ENCODE peak calls at places on chromosomes 1 and 21, in four cellular contexts. U is K562, M is WTC11, I is HepG2. V is an unnamed sample.

GRCh38 chr1:204380293-204380831 is 20.6 kb upstream of the PLEKHA6 start:
- DNase-seq in U (no peak), M (no peak), I (no peak), V (no peak)

GRCh38 chr21:14538477-14538876 is 7.6 kb downstream of the SAMSN1 start:
- DNase-seq in I (no peak), U (no peak), M (no peak), V (no peak)

GRCh38 chr1:41789616-41790330 is 128.9 kb downstream of the HIVEP3 start:
- DNase-seq in M (no peak), I (no peak), U (no peak), V (no peak)

GRCh38 chr1:114274621-114275317 is 121.1 kb upstream of the SYT6 start:
- DNase-seq in I (no peak), M (no peak), U (no peak), V (no peak)

GRCh38 chr1:28172690-28173150 is 3.8 kb downstream of the PTAFR start:
- DNase-seq in U (peak), I (peak), M (no peak), V (no peak)

GRCh38 chr1:248828845-248829244 is 3.1 kb upstream of the SH3BP5L start:
- DNase-seq in M (no peak), U (peak), I (peak), V (peak)

GRCh38 chr21:38114717-38115333 is 142.0 kb upstream of the KCNJ15 start:
- DNase-seq in I (no peak), M (no peak), U (peak), V (no peak)

GRCh38 chr1:149884433-149885363 is 14.7 kb upstream of the BOLA1 start:
- DNase-seq in M (no peak), I (no peak), U (peak), V (no peak)

GRCh38 chr21:42032266-42032665 is 22.1 kb upstream of the ZBTB21 start:
- DNase-seq in I (no peak), M (no peak), U (no peak), V (no peak)

GRCh38 chr1:84000954-84001495 is 2.1 kb upstream of the TTLL7 start:
- DNase-seq in U (no peak), I (no peak), M (no peak), V (no peak)

GRCh38 chr1:43930168-43930948 is 3.2 kb upstream of the ARTN start:
- DNase-seq in U (no peak), I (no peak), M (peak), V (no peak)

GRCh38 chr1:214976665-214977064 is 105.9 kb upstream of the KCNK2 start:
- DNase-seq in U (peak), M (no peak), I (no peak), V (no peak)

GRCh38 chr21:21751286-21751685 is 753.1 kb downstream of the NCAM2 start:
- DNase-seq in I (no peak), M (no peak), U (no peak), V (no peak)

GRCh38 chr21:26070822-26071425 is 99.6 kb downstream of the APP start:
- DNase-seq in U (no peak), M (no peak), I (no peak), V (no peak)

GRCh38 chr1:21781971-21782867 is 730 bp downstream of the USP48 start:
- DNase-seq in M (no peak), I (peak), U (peak), V (peak)

GRCh38 chr1:176897350-176898236 is 266.9 kb downstream of the ASTN1 start:
- DNase-seq in U (peak), I (peak), M (peak), V (peak)

GRCh38 chr1:207698822-207699483 is 52.9 kb upstream of the CD46 start:
- DNase-seq in I (peak), M (peak), U (peak), V (no peak)

GRCh38 chr1:37071829-37072228 is 37.5 kb upstream of the GRIK3 start:
- DNase-seq in M (no peak), I (no peak), U (peak), V (no peak)

GRCh38 chr1:239587066-239587465 is 200.7 kb downstream of the CHRM3 start:
- DNase-seq in M (no peak), I (no peak), U (no peak), V (no peak)

GRCh38 chr1:151312439-151313225 is 14.6 kb downstream of the PI4KB start:
- DNase-seq in I (no peak), M (no peak), U (no peak), V (no peak)

GRCh38 chr1:198359024-198359653 is 181.3 kb downstream of the ATP6V1G3 start:
- DNase-seq in M (no peak), I (peak), U (peak), V (no peak)

GRCh38 chr1:201614262-201615015 is 75.5 kb downstream of the NAV1 start:
- DNase-seq in I (no peak), M (peak), U (peak), V (no peak)

GRCh38 chr21:25967566-25968438 is 202.8 kb downstream of the APP start:
- DNase-seq in I (no peak), U (no peak), M (no peak), V (no peak)

GRCh38 chr1:53835491-53835890 is 2.6 kb downstream of the NDC1 start:
- DNase-seq in U (no peak), I (no peak), M (no peak), V (no peak)

GRCh38 chr1:63463248-63463647 is 59.8 kb downstream of the ITGB3BP start:
- DNase-seq in M (no peak), U (no peak), I (no peak), V (no peak)

GRCh38 chr1:243713470-243714186 is 136.4 kb downstream of the AKT3 start:
- DNase-seq in M (no peak), U (no peak), I (no peak), V (no peak)

GRCh38 chr1:13772271-13772670 is 72.3 kb downstream of the PRDM2 start:
- DNase-seq in I (no peak), M (no peak), U (no peak), V (no peak)
- TF ChIP-seq NR3C1 in I (no peak), M (no peak), U (no peak), V (no peak)

GRCh38 chr1:235051521-235051920 is 77.1 kb downstream of the TOMM20 start:
- DNase-seq in I (no peak), U (no peak), M (no peak), V (no peak)

GRCh38 chr1:235052067-235053008 is 76.3 kb downstream of the TOMM20 start:
- DNase-seq in I (no peak), U (no peak), M (no peak), V (no peak)

GRCh38 chr1:235054466-235054865 is 74.2 kb downstream of the TOMM20 start:
- DNase-seq in I (no peak), M (no peak), U (no peak), V (no peak)

GRCh38 chr1:235049217-235049616 is 79.4 kb downstream of the TOMM20 start:
- DNase-seq in I (no peak), M (no peak), U (no peak), V (no peak)

DNA sequence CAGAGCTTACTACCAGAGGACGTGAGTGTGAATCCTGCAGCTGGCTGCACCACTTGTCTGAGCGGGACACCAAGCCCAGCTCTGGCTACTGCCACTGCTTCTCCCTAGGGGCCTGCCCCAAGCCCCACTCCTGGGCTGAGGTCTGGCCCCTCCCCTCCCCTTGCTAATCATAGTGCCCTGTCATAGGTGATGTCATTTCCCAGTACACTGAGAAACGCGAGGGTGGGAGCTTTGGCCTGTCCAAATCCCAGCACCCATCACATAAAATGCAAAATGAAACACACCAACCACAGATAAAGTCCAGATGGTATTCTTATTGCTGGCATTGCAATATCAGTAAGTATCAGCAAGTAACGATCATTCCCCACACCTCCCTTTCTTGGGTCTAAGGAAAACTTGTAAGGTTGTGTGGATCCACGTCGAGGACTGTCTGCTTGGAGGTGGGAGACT is 77.7 kb downstream of the TOMM20 start:
- DNase-seq in U (peak), I (no peak), M (no peak), V (no peak)
- TF ChIP-seq USF2 in U (no peak), I (no peak), M (no peak), V (no peak)

GRCh38 chr1:5405263-5405662 is 587.0 kb downstream of the NPHP4 start:
- DNase-seq in U (no peak), I (no peak), M (no peak), V (no peak)
- TF ChIP-seq NR3C1 in U (no peak), I (no peak), M (no peak), V (no peak)

GRCh38 chr1:8017495-8018310 is 8.4 kb downstream of the ERRFI1 start:
- DNase-seq in I (peak), U (no peak), M (no peak), V (no peak)
- TF ChIP-seq USF2 in I (no peak), U (no peak), M (no peak), V (no peak)

GRCh38 chr1:19310720-19311502 is 1.0 kb downstream of the AKR7A2 start:
- DNase-seq in I (peak), U (peak), M (no peak), V (no peak)
- TF ChIP-seq NR3C1 in I (no peak), U (no peak), M (no peak), V (no peak)

DNA sequence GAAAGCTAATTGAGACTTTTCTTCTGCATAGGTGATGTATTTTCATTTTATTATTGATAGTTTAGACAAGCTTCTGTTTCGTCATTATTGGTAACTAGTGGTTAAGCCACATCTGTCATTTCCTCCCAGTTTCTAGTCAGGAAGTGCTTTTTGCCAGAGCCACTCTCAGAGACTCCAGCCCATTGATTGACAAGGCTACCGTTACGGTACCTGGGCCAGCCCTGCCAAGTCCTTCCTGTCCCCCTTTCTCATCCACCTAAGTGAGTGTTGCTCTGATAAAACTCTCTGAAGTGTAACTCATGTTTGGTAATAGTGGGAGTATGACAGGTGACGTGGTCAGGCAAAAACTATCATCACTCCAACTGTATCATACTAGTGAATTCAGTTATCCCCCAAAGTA is 29.6 kb upstream of the AGL start:
- DNase-seq in M (no peak), I (no peak), U (no peak), V (no peak)
- TF ChIP-seq USF2 in M (no peak), I (no peak), U (no peak), V (no peak)

GRCh38 chr1:108747128-108747827 is 804 bp downstream of the STXBP3 start:
- DNase-seq in I (peak), U (peak), M (peak), V (peak)

GRCh38 chr1:108747898-108748297 is 1.4 kb downstream of the STXBP3 start:
- DNase-seq in U (no peak), I (no peak), M (no peak), V (no peak)

GRCh38 chr1:108746382-108747127 is at the start of gene STXBP3:
- DNase-seq in U (peak), M (peak), I (peak), V (peak)

GRCh38 chr1:108745980-108746381 is 493 bp upstream of the STXBP3 start:
- DNase-seq in I (no peak), M (no peak), U (no peak), V (no peak)

GRCh38 chr1:108742268-108742667 is 4.2 kb upstream of the STXBP3 start:
- DNase-seq in U (no peak), M (no peak), I (no peak), V (no peak)
- TF ChIP-seq NR3C1 in U (no peak), M (no peak), I (no peak), V (no peak)